ENCODE peak calls at places on chromosome 10, in nine cellular contexts. Q, J, T, U, K, B, L, X and M are unnamed samples.

GRCh38 chr10:17075510-17075909 is 54.1 kb downstream of the CUBN start:
- DNase-seq in Q (no peak), J (no peak), T (no peak), U (no peak), K (no peak), B (no peak), L (no peak), X (no peak), M (no peak)

GRCh38 chr10:119022846-119023552 is 6.5 kb upstream of the NANOS1 start:
- DNase-seq in Q (no peak), J (no peak), T (peak), U (no peak), K (no peak), B (no peak), L (no peak), X (no peak), M (no peak)

GRCh38 chr10:69497611-69498390 is 46.5 kb downstream of the TSPAN15 start:
- DNase-seq in Q (peak), J (peak), T (no peak), U (peak), K (no peak), B (no peak), L (no peak), X (no peak), M (no peak)

GRCh38 chr10:121633056-121633455 is 34.8 kb upstream of the FGFR2 start:
- DNase-seq in Q (no peak), J (no peak), T (peak), U (no peak), K (no peak), B (no peak), L (no peak), X (no peak), M (no peak)

GRCh38 chr10:104218751-104219150 is 13.4 kb downstream of the CFAP43 start:
- DNase-seq in Q (no peak), J (no peak), T (no peak), U (no peak), K (no peak), B (no peak), L (no peak), X (no peak), M (no peak)

GRCh38 chr10:27390681-27391080 is 113.4 kb upstream of the RAB18 start:
- DNase-seq in Q (no peak), J (no peak), T (no peak), U (no peak), K (no peak), B (no peak), L (no peak), X (no peak), M (no peak)

GRCh38 chr10:20901110-20901509 is 4.0 kb upstream of the NEBL start:
- DNase-seq in Q (no peak), J (no peak), T (no peak), U (no peak), K (no peak), B (no peak), L (no peak), X (no peak), M (no peak)

GRCh38 chr10:77513783-77514331 is 123.8 kb downstream of the KCNMA1 start:
- DNase-seq in Q (no peak), J (peak), T (peak), U (peak), K (peak), B (no peak), L (no peak), X (no peak), M (peak)

GRCh38 chr10:59624951-59625350 is 84.7 kb downstream of the SLC16A9 start:
- DNase-seq in Q (no peak), J (no peak), T (no peak), U (no peak), K (no peak), B (no peak), L (no peak), X (no peak), M (no peak)

GRCh38 chr10:13633689-13634088 is 46.9 kb downstream of the PRPF18 start:
- DNase-seq in Q (no peak), J (no peak), T (peak), U (no peak), K (no peak), B (peak), L (no peak), X (no peak), M (peak)

GRCh38 chr10:89312973-89313372 is 11.1 kb downstream of the IFIT2 start:
- DNase-seq in Q (no peak), J (no peak), T (no peak), U (no peak), K (no peak), B (no peak), L (no peak), X (no peak), M (no peak)

GRCh38 chr10:11209810-11210141 is 192.1 kb downstream of the CELF2 start:
- DNase-seq in Q (no peak), J (no peak), T (no peak), U (no peak), K (no peak), B (no peak), L (no peak), X (no peak), M (no peak)

GRCh38 chr10:99419688-99420087 is 10.7 kb downstream of the GOT1 start:
- DNase-seq in Q (no peak), J (no peak), T (no peak), U (no peak), K (no peak), B (no peak), L (no peak), X (no peak), M (no peak)

GRCh38 chr10:97673736-97674525 is 13.1 kb downstream of the AVPI1 start:
- DNase-seq in Q (no peak), J (peak), T (no peak), U (no peak), K (no peak), B (no peak), L (no peak), X (no peak), M (no peak)

GRCh38 chr10:31101123-31101522 is 69.5 kb upstream of the ZNF438 start:
- DNase-seq in Q (no peak), J (no peak), T (no peak), U (no peak), K (no peak), B (no peak), L (no peak), X (no peak), M (no peak)

GRCh38 chr10:29635711-29636144 is 957 bp upstream of the SVIL start:
- DNase-seq in Q (no peak), J (no peak), T (no peak), U (no peak), K (no peak), B (no peak), L (no peak), X (peak), M (no peak)

GRCh38 chr10:103720964-103721335 is 134.4 kb downstream of the SH3PXD2A start:
- DNase-seq in Q (no peak), J (no peak), T (no peak), U (no peak), K (no peak), B (no peak), L (no peak), X (no peak), M (no peak)

GRCh38 chr10:11909618-11910017 is 86.5 kb downstream of the PROSER2 start:
- DNase-seq in Q (no peak), J (no peak), T (peak), U (no peak), K (no peak), B (no peak), L (no peak), X (no peak), M (no peak)

GRCh38 chr10:118664321-118664720 is 68.9 kb upstream of the PRLHR start:
- DNase-seq in Q (no peak), J (no peak), T (no peak), U (no peak), K (no peak), B (no peak), L (no peak), X (no peak), M (no peak)

GRCh38 chr10:32004161-32004591 is 52.0 kb downstream of the KIF5B start:
- DNase-seq in Q (no peak), J (peak), T (no peak), U (peak), K (no peak), B (peak), L (peak), X (peak), M (no peak)

GRCh38 chr10:103922659-103923058 is 4.7 kb upstream of the STN1 start:
- DNase-seq in Q (no peak), J (no peak), T (no peak), U (no peak), K (no peak), B (no peak), L (no peak), X (no peak), M (no peak)

GRCh38 chr10:124724279-124725027 is 19.7 kb downstream of the FAM53B start:
- DNase-seq in Q (no peak), J (peak), T (peak), U (no peak), K (no peak), B (no peak), L (no peak), X (no peak), M (peak)

GRCh38 chr10:6165221-6165725 is 37.5 kb upstream of the PFKFB3 start:
- DNase-seq in Q (no peak), J (no peak), T (no peak), U (no peak), K (no peak), B (no peak), L (no peak), X (no peak), M (no peak)

GRCh38 chr10:19200211-19200610 is 151.6 kb downstream of the MALRD1 start:
- DNase-seq in Q (no peak), J (no peak), T (no peak), U (no peak), K (no peak), B (no peak), L (no peak), X (no peak), M (no peak)

GRCh38 chr10:112524637-112525036 is 77.6 kb downstream of the VTI1A start:
- DNase-seq in Q (no peak), J (no peak), T (no peak), U (no peak), K (no peak), B (no peak), L (no peak), X (no peak), M (no peak)

GRCh38 chr10:43591303-43591904 is 14.8 kb upstream of the ZNF485 start:
- DNase-seq in Q (no peak), J (no peak), T (no peak), U (no peak), K (no peak), B (no peak), L (no peak), X (no peak), M (no peak)

GRCh38 chr10:129545257-129545656 is 78.2 kb downstream of the MGMT start:
- DNase-seq in Q (no peak), J (no peak), T (no peak), U (no peak), K (no peak), B (no peak), L (no peak), X (no peak), M (no peak)

GRCh38 chr10:63765126-63765525 is 243.9 kb downstream of the REEP3 start:
- DNase-seq in Q (no peak), J (no peak), T (no peak), U (no peak), K (no peak), B (no peak), L (no peak), X (no peak), M (no peak)

GRCh38 chr10:79402951-79403350 is 42.5 kb downstream of the ZCCHC24 start:
- DNase-seq in Q (peak), J (no peak), T (peak), U (peak), K (no peak), B (peak), L (no peak), X (no peak), M (no peak)

GRCh38 chr10:100265821-100266485 is 1.5 kb downstream of the CWF19L1 start:
- DNase-seq in Q (no peak), J (no peak), T (no peak), U (no peak), K (no peak), B (no peak), L (peak), X (no peak), M (no peak)

GRCh38 chr10:15797346-15797745 is 63.0 kb downstream of the MINDY3 start:
- DNase-seq in Q (no peak), J (no peak), T (no peak), U (no peak), K (no peak), B (no peak), L (no peak), X (no peak), M (no peak)
- H3K27ac ChIP-seq in Q (no peak), J (no peak), T (no peak), U (no peak), K (no peak), B (no peak), L (no peak), X (no peak), M (no peak)

DNA sequence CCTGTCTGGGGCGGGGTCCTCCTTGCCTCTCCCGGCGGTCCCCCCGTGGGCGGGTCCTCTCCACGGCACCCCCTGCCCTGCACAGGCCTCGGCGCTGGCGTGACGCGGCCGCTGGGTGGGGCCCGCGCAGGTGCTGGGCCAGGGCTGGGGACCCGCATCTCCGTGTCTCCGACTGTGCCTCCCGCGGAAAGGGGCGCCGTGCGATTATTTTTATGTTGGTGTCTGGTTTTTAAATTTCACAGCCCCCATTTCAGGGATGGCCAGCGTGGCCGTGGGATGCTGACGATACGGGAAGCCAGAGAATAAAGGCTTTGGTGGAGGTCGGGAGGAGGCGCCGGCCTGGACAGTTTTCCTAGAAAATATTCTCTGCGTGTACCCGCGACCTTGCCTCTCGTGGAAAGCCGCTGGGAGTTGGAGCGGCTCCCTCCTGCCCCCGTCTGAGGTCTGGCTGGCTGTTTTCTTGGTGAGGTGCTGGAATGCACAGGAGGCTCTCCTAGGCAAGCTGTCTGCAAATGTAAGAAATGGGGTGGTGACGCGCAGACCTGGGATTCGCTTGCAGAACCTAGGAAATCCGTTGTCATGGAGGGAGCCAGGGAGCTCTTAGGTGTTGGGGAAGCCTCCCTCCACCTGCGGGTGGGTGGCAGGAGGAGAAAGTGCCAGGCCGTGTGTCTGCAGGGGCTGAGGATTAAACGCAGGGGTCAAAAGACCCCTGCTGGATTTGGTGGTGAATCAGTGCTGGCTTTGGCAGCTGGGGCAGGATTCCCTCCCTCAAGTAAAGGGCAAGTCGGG is 28.7 kb upstream of the JAKMIP3 start:
- DNase-seq in Q (no peak), J (peak), T (no peak), U (no peak), K (peak), B (peak), L (no peak), X (no peak), M (no peak)
- H3K4me3 ChIP-seq in Q (peak), J (peak), T (peak), U (no peak), K (peak), B (peak), L (no peak), X (peak), M (peak)

DNA sequence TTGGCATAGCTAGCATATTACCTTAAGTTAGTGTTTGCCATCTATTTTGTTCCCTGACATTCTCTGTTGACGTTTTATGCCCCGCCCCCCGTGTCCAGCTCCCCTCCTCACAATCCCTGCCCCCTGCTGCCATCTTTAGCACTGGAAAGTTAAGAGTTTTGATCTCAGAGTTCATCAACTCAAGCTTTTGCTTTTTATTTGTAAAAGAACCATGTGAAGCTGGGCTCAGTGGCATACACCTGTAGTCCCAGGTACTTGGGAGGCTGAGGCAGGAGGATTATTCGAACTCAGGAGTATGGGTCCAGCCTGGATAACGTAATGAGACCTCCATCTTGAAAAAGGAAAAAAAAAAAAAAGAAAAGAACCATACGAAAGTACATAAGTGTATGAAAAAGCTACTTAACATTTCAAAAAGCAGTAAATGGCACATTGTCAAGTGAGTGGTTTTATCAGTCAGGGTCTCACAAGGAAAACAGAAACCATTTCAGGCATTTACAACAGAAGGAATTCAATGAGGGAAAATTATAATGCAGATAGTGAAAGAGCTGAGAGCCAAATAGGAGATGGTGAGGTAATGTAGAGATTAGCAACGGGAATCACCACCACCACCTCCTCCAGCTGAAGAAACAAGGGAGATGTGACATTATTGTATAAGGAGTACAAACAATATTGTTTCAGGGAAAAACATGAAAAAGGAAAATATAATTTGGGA is 64.9 kb downstream of the MCU start:
- DNase-seq in Q (no peak), J (no peak), T (no peak), U (no peak), K (no peak), B (no peak), L (no peak), X (no peak), M (no peak)
- H3K27ac ChIP-seq in Q (no peak), J (no peak), T (no peak), U (no peak), K (no peak), B (no peak), L (no peak), X (no peak), M (no peak)

GRCh38 chr10:45441791-45442190 is 67.8 kb downstream of the ALOX5 start:
- DNase-seq in Q (no peak), J (no peak), T (no peak), U (no peak), K (no peak), B (no peak), L (no peak), X (no peak), M (no peak)

GRCh38 chr10:45441239-45441638 is 67.2 kb downstream of the ALOX5 start:
- DNase-seq in Q (no peak), J (no peak), T (no peak), U (no peak), K (no peak), B (no peak), L (no peak), X (no peak), M (no peak)

GRCh38 chr10:45442670-45443069 is 68.7 kb downstream of the ALOX5 start:
- DNase-seq in Q (no peak), J (no peak), T (no peak), U (no peak), K (no peak), B (no peak), L (no peak), X (peak), M (no peak)

GRCh38 chr10:45443101-45444009 is 69.3 kb downstream of the ALOX5 start:
- DNase-seq in Q (no peak), J (no peak), T (no peak), U (no peak), K (no peak), B (no peak), L (no peak), X (no peak), M (no peak)

GRCh38 chr10:45442251-45442650 is 68.2 kb downstream of the ALOX5 start:
- DNase-seq in Q (no peak), J (no peak), T (no peak), U (no peak), K (no peak), B (no peak), L (no peak), X (no peak), M (no peak)
- H3K4me3 ChIP-seq in Q (no peak), J (no peak), T (no peak), U (no peak), K (no peak), B (no peak), L (no peak), X (no peak), M (no peak)

GRCh38 chr10:70759769-70760168 is 25.4 kb downstream of the TBATA start:
- DNase-seq in Q (peak), J (peak), T (peak), U (no peak), K (no peak), B (no peak), L (peak), X (no peak), M (no peak)

GRCh38 chr10:70753841-70754621 is 31.1 kb downstream of the TBATA start:
- DNase-seq in Q (no peak), J (no peak), T (no peak), U (no peak), K (no peak), B (no peak), L (no peak), X (no peak), M (no peak)

GRCh38 chr10:70758757-70759514 is 26.2 kb downstream of the TBATA start:
- DNase-seq in Q (peak), J (peak), T (peak), U (peak), K (peak), B (peak), L (peak), X (peak), M (no peak)

GRCh38 chr10:70757856-70758255 is 27.3 kb downstream of the TBATA start:
- DNase-seq in Q (peak), J (peak), T (no peak), U (no peak), K (no peak), B (no peak), L (no peak), X (no peak), M (no peak)

GRCh38 chr10:70756710-70757360 is 28.3 kb downstream of the TBATA start:
- DNase-seq in Q (no peak), J (no peak), T (no peak), U (no peak), K (no peak), B (no peak), L (no peak), X (no peak), M (no peak)
- H3K27ac ChIP-seq in Q (no peak), J (no peak), T (no peak), U (no peak), K (no peak), B (no peak), L (no peak), X (no peak), M (no peak)